ENCODE peak calls at places on chromosomes 6 and 20, in five cellular contexts. T is tibial nerve, G is mucosa of descending colon, P is endodermal cell, D is HCT116. B is an unnamed sample.

GRCh38 chr6:133300896-133301295 is 59.7 kb downstream of the EYA4 start:
- DNase-seq in T (no peak), D (no peak), P (no peak), G (no peak), B (no peak)

GRCh38 chr6:73579389-73579788 is 58.6 kb upstream of the EEF1A1 start:
- DNase-seq in G (no peak), P (peak), D (no peak), T (no peak), B (no peak)

GRCh38 chr20:33566781-33567603 is 77.1 kb downstream of the CBFA2T2 start:
- DNase-seq in P (no peak), G (no peak), T (no peak), D (no peak), B (no peak)

GRCh38 chr6:36052092-36052491 is 24.5 kb downstream of the MAPK14 start:
- DNase-seq in G (no peak), T (peak), P (no peak), D (no peak), B (peak)

GRCh38 chr6:28979679-28980078 is 25.4 kb downstream of the ZNF311 start:
- DNase-seq in P (no peak), D (no peak), T (no peak), G (no peak), B (no peak)

GRCh38 chr20:51985013-51985415 is 182.7 kb upstream of the SALL4 start:
- DNase-seq in G (no peak), P (no peak), D (peak), T (no peak), B (peak)

GRCh38 chr6:145631374-145631773 is 103.9 kb downstream of the EPM2A start:
- DNase-seq in T (no peak), G (no peak), D (no peak), P (no peak), B (no peak)

GRCh38 chr20:33724439-33725094 is 4.5 kb upstream of the PXMP4 start:
- DNase-seq in G (peak), T (no peak), P (no peak), D (no peak), B (peak)

GRCh38 chr6:139600313-139600712 is 225.9 kb upstream of the CITED2 start:
- DNase-seq in T (no peak), G (no peak), P (no peak), D (no peak), B (no peak)

GRCh38 chr6:130322673-130323268 is 43.0 kb upstream of the TMEM200A start:
- DNase-seq in T (no peak), G (peak), D (peak), P (peak), B (peak)

GRCh38 chr20:51735728-51736600 is 32.2 kb downstream of the ATP9A start:
- DNase-seq in D (no peak), P (no peak), T (no peak), G (peak), B (no peak)

GRCh38 chr6:3848380-3848779 is 793 bp upstream of the FAM50B start:
- DNase-seq in T (no peak), G (no peak), P (no peak), D (no peak), B (peak)

GRCh38 chr20:63234693-63235398 is 859 bp upstream of the BIRC7 start:
- DNase-seq in T (no peak), G (no peak), P (peak), D (no peak), B (no peak)

GRCh38 chr6:26187981-26188635 is 100.9 kb downstream of the HFE start:
- DNase-seq in P (peak), D (peak), T (no peak), G (no peak), B (peak)

GRCh38 chr20:19828233-19828632 is 70.2 kb downstream of the RIN2 start:
- DNase-seq in D (peak), G (no peak), T (no peak), P (no peak), B (peak)

GRCh38 chr6:32148722-32149576 is 2.8 kb downstream of the PRRT1 start:
- DNase-seq in G (peak), P (peak), D (no peak), T (no peak), B (no peak)

GRCh38 chr6:164612731-164613130 is 696.7 kb downstream of the C6orf118 start:
- DNase-seq in D (no peak), P (no peak), G (no peak), T (no peak), B (no peak)

GRCh38 chr6:89198235-89198634 is 18.9 kb downstream of the GABRR1 start:
- DNase-seq in T (no peak), P (peak), D (no peak), G (no peak), B (no peak)

GRCh38 chr20:2691127-2691526 is 1.5 kb upstream of the EBF4 start:
- DNase-seq in T (no peak), P (no peak), D (no peak), G (no peak), B (no peak)

GRCh38 chr6:35297541-35298481 is at the start of gene DEF6:
- DNase-seq in D (peak), G (peak), T (peak), P (peak), B (peak)

GRCh38 chr6:12030993-12031550 is 19.0 kb downstream of the HIVEP1 start:
- DNase-seq in G (no peak), D (no peak), P (no peak), T (no peak), B (peak)

GRCh38 chr20:37692447-37693166 is 1.2 kb upstream of the CTNNBL1 start:
- DNase-seq in T (no peak), P (peak), D (no peak), G (no peak), B (no peak)

GRCh38 chr6:125169522-125169921 is 15.9 kb downstream of the TPD52L1 start:
- DNase-seq in P (no peak), T (no peak), G (no peak), D (no peak), B (no peak)

GRCh38 chr6:56852249-56852606 is 102.7 kb upstream of the BEND6 start:
- DNase-seq in D (no peak), P (no peak), T (no peak), G (no peak), B (peak)
- H3K4me3 ChIP-seq in D (no peak), P (peak), T (peak), G (no peak), B (peak)

GRCh38 chr6:126625019-126625418 is 285.1 kb downstream of the CENPW start:
- DNase-seq in P (peak), D (no peak), T (no peak), G (no peak), B (peak)

GRCh38 chr6:126631343-126631742 is 291.4 kb downstream of the CENPW start:
- DNase-seq in D (no peak), T (no peak), P (no peak), G (no peak), B (peak)

GRCh38 chr6:126633362-126633761 is 293.4 kb downstream of the CENPW start:
- DNase-seq in T (no peak), G (no peak), P (no peak), D (no peak), B (no peak)

GRCh38 chr6:126632271-126632670 is 292.4 kb downstream of the CENPW start:
- DNase-seq in D (no peak), G (no peak), P (no peak), T (no peak), B (no peak)

GRCh38 chr6:126628125-126628524 is 288.2 kb downstream of the CENPW start:
- DNase-seq in G (no peak), P (peak), D (peak), T (no peak), B (no peak)
- TF ChIP-seq CTCF in G (no peak), P (peak), D (no peak), T (no peak), B (peak)

GRCh38 chr6:147205690-147206600 is 1.7 kb downstream of the STXBP5 start:
- DNase-seq in G (peak), T (no peak), D (no peak), P (no peak), B (peak)
- H3K4me3 ChIP-seq in G (peak), T (peak), D (no peak), P (peak), B (peak)

GRCh38 chr6:113414511-113414910 is 442.6 kb upstream of the MARCKS start:
- DNase-seq in P (no peak), G (no peak), D (peak), T (no peak), B (peak)

GRCh38 chr6:113411006-113411405 is 446.1 kb upstream of the MARCKS start:
- DNase-seq in P (no peak), G (no peak), T (no peak), D (no peak), B (peak)

GRCh38 chr6:113412589-113413367 is 444.4 kb upstream of the MARCKS start:
- DNase-seq in P (no peak), G (no peak), T (no peak), D (no peak), B (peak)

GRCh38 chr6:113420290-113420689 is 436.9 kb upstream of the MARCKS start:
- DNase-seq in T (no peak), D (no peak), G (no peak), P (no peak), B (no peak)

DNA sequence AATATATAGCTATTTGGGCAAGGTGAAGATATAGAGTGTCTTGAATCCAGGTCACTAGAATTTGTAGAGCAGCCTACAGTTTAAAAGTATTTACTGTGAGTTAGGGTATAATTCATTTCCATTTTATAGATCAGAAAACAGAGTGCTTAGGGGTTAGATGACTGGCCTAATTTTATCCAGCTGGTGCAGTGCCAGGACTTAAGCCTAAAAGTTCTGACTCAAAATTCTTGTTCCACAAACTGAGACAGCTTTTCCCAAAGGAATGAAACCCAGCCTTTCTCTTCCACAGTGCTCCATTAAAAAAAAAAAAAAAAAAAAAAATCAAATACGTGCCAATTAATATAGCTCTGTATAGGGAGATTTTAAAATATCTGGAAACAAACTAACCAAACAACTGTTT is 441.0 kb upstream of the MARCKS start:
- DNase-seq in P (no peak), T (no peak), G (no peak), D (no peak), B (no peak)
- TF ChIP-seq CTCF in P (no peak), T (no peak), G (no peak), D (no peak), B (no peak)

GRCh38 chr6:1594495-1595200 is 15.1 kb upstream of the FOXC1 start:
- DNase-seq in P (peak), D (no peak), T (no peak), G (no peak), B (no peak)

GRCh38 chr6:1593286-1593957 is 16.3 kb upstream of the FOXC1 start:
- DNase-seq in P (peak), D (no peak), G (no peak), T (no peak), B (no peak)

GRCh38 chr6:1592852-1593251 is 16.9 kb upstream of the FOXC1 start:
- DNase-seq in D (no peak), T (no peak), G (no peak), P (peak), B (no peak)

GRCh38 chr6:1595271-1596087 is 14.2 kb upstream of the FOXC1 start:
- DNase-seq in G (no peak), T (no peak), P (peak), D (no peak), B (no peak)

DNA sequence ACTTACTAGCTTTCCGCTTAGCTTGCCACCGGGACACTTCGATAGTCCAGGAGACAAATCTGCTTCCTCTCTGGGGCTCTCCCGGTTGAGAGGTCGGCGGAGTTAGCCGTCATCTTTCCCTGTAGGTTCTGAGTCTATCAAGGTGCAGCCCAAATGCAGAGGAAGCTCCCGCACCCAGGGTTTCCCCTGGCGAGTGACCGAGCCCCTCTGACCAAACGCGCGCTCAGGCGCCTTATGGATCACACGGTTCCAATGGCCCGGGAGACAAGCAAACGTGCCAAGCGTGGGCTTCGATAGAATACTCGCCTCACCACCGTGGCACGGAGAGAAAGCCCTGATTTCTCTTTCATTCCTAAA is 15.8 kb upstream of the FOXC1 start:
- DNase-seq in T (no peak), G (no peak), P (peak), D (no peak), B (no peak)
- H3K4me3 ChIP-seq in T (no peak), G (no peak), P (no peak), D (no peak), B (no peak)

DNA sequence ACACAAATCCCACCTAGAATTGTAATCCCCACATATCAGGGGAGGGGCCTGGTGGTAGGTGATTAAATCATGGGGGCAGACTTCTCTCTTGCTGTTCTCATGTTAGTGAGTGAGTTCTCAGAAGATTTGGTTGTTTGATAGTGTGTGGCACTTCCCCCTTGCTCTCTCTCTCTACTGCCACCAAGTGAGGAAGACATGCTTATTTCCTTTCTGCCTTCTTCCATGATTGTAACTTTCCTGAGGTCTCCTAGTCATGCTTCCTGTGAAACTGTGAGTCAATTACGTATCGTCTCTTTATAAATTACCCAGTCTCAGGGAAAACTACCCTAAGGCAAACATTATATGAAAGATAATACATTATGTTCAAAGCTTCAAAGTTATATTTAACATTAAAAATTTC is 1297.5 kb upstream of the CITED2 start:
- DNase-seq in T (no peak), P (no peak), D (peak), G (no peak), B (no peak)
- TF ChIP-seq CTCF in T (no peak), P (peak), D (no peak), G (no peak), B (no peak)

B was measured in fibroblast of villous mesenchyme.